ENCODE peak calls at places on chromosomes 12 and 14, in nine cellular contexts. Y is mesothelial cell of epicardium, W is AG09319, U is nephron progenitor cell, H is chondrocyte, G is choroid plexus epithelial cell, X is RWPE1, Q is progenitor cell of endocrine pancreas, J is lower lobe of right lung. O is an unnamed sample.

GRCh38 chr14:23565626-23566025 is 2.0 kb downstream of the AP1G2 start:
- DNase-seq in Y (no peak), W (no peak), H (peak), G (no peak), Q (no peak), X (no peak), J (no peak), U (no peak), O (no peak)

GRCh38 chr14:29077916-29078315 is 311.3 kb downstream of the FOXG1 start:
- DNase-seq in Y (no peak), U (no peak), G (no peak), J (no peak), H (no peak), X (no peak), Q (no peak), W (no peak), O (no peak)

GRCh38 chr14:29919845-29920244 is 7.8 kb downstream of the PRKD1 start:
- DNase-seq in Y (no peak), J (no peak), U (no peak), Q (no peak), H (no peak), G (no peak), X (no peak), W (no peak), O (no peak)

GRCh38 chr14:28308727-28309126 is 457.9 kb upstream of the FOXG1 start:
- DNase-seq in Q (no peak), W (peak), J (no peak), G (peak), Y (no peak), U (no peak), H (no peak), X (peak), O (no peak)

GRCh38 chr12:45745861-45746277 is 16.4 kb downstream of the ARID2 start:
- DNase-seq in Q (no peak), J (no peak), G (peak), Y (no peak), W (no peak), H (no peak), U (no peak), X (no peak), O (no peak)

GRCh38 chr12:74491374-74491773 is 46.3 kb upstream of the ATXN7L3B start:
- DNase-seq in H (no peak), X (no peak), U (no peak), Q (no peak), G (no peak), Y (no peak), J (no peak), W (no peak), O (no peak)

GRCh38 chr12:13595536-13596450 is 385.6 kb downstream of the GRIN2B start:
- DNase-seq in Q (no peak), J (no peak), W (no peak), U (no peak), H (no peak), G (no peak), Y (no peak), X (no peak), O (no peak)

GRCh38 chr14:73792476-73792875 is 59.2 kb upstream of the PTGR2 start:
- DNase-seq in U (peak), H (no peak), X (no peak), G (peak), Y (no peak), Q (no peak), W (no peak), J (no peak), O (no peak)

GRCh38 chr12:88247241-88247643 is 105.1 kb downstream of the TMTC3 start:
- DNase-seq in U (no peak), X (peak), J (no peak), Y (no peak), H (no peak), G (peak), W (peak), Q (no peak), O (no peak)

GRCh38 chr14:103512701-103513611 is 9.7 kb downstream of the CKB start:
- DNase-seq in W (peak), H (peak), G (peak), Y (no peak), J (peak), Q (no peak), X (peak), U (no peak), O (no peak)

GRCh38 chr12:26205946-26206345 is 10.6 kb downstream of the SSPN start:
- DNase-seq in U (no peak), X (no peak), G (no peak), Y (no peak), J (no peak), W (no peak), H (no peak), Q (no peak), O (no peak)

GRCh38 chr12:28023156-28023887 is 50.8 kb upstream of the PTHLH start:
- DNase-seq in U (no peak), G (peak), W (no peak), Y (no peak), H (no peak), X (peak), Q (no peak), J (no peak), O (no peak)

GRCh38 chr14:67557118-67557517 is 24.0 kb downstream of the PLEKHH1 start:
- DNase-seq in W (no peak), J (no peak), X (peak), H (peak), Q (no peak), Y (no peak), U (no peak), G (peak), O (no peak)

GRCh38 chr12:105995986-105996385 is 142.8 kb downstream of the NUAK1 start:
- DNase-seq in Y (no peak), X (no peak), Q (no peak), G (peak), W (peak), H (no peak), J (no peak), U (no peak), O (no peak)

GRCh38 chr12:131505561-131505960 is 205.3 kb upstream of the SFSWAP start:
- DNase-seq in W (no peak), Q (no peak), H (no peak), J (no peak), X (no peak), G (no peak), Y (no peak), U (no peak), O (no peak)

GRCh38 chr14:102295301-102295700 is 9.7 kb downstream of the MOK start:
- DNase-seq in J (no peak), W (no peak), H (no peak), U (no peak), X (no peak), G (peak), Q (no peak), Y (no peak), O (no peak)

GRCh38 chr12:90978117-90978770 is 23.3 kb upstream of the CCER1 start:
- DNase-seq in Y (no peak), G (peak), H (no peak), W (peak), J (no peak), U (no peak), X (peak), Q (no peak), O (no peak)

DNA sequence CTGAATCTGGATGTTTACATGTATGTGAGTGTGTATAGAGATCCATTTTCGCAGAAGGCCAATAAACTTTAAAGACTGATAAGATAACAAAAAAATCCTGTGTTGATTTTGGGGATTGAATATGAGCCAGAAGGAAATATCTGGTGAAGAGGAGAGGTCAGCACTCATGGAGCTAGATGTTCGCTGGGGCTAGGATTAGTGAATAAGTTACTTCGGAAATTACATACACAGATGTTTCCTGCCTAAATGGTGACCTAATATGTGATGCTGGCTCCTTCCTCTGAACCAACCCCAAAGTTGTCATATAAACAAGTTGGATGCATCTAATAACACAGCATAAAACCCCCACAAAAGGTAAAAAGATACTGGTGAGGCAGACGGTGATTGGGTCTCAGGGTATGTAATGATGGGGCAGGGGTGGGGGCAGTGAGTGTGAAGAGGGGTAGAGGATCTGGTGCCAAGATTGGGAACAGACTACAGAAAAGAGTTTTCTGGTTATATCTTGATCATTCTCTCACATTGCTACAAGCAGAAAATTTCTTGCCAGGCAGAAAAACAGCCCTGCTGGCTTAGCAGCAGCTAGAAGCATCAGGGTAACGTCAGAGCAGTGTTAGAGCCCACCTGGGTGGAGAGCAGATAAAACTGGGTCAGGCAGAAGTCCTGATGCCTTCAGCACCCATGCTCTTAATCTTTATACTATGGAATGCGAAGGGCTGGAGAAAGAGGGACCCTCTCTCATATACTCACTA is 140.4 kb upstream of the GZMB start:
- DNase-seq in G (no peak), Y (no peak), W (no peak), H (no peak), X (no peak), U (no peak), J (no peak), Q (no peak), O (no peak)
- TF ChIP-seq CTCF in G (no peak), Y (no peak), W (no peak), H (no peak), X (no peak), U (no peak), J (no peak), Q (no peak), O (no peak)

DNA sequence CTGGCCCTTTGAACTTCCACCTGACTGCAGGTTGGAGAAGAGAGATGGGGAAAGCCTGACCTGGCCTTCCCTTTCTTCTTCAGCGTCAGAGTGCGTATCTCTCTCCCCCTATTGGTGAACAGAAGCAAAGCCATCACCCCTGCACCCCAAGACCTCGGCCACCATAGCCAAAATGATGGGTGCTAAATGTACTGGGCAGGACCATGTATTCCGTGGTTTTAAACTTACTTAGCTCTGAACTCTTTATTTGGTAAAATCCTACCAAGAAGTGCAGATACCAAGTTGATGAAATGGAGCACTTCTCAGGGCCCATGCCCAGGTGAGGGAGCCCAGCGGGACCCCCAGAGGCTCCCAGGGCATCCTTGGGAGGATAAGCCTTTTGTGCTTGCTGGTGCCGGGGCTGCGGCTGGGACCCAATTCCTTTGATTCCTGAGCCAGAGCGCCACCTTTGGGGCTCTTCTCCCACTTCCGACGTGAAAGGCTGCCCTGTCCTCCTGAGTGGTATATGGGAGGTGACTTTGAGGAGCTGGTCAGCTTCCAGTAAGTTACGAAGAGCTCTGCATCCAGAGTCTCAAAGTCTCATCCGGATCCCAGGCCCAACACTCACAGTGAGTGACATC is 9.4 kb downstream of the CCND2 start:
- DNase-seq in Y (no peak), H (no peak), X (no peak), Q (no peak), W (no peak), J (no peak), U (no peak), G (no peak), O (no peak)
- TF ChIP-seq CTCF in Y (no peak), H (no peak), X (no peak), Q (peak), W (no peak), J (no peak), U (no peak), G (no peak), O (no peak)

GRCh38 chr12:130014485-130014807 is 110.6 kb upstream of the TMEM132D start:
- DNase-seq in Q (no peak), G (no peak), J (no peak), Y (no peak), W (no peak), U (peak), H (no peak), X (no peak), O (no peak)

GRCh38 chr12:130016986-130017385 is 113.2 kb upstream of the TMEM132D start:
- DNase-seq in J (no peak), U (no peak), H (no peak), X (no peak), W (no peak), Q (no peak), G (no peak), Y (no peak), O (no peak)

GRCh38 chr12:130017571-130018449 is 114.0 kb upstream of the TMEM132D start:
- DNase-seq in Q (no peak), X (peak), G (no peak), H (no peak), U (no peak), W (no peak), Y (no peak), J (no peak), O (no peak)

GRCh38 chr12:130013771-130014484 is 110.1 kb upstream of the TMEM132D start:
- DNase-seq in G (peak), W (no peak), H (no peak), U (peak), Y (peak), J (no peak), Q (peak), X (peak), O (no peak)

GRCh38 chr12:130016194-130016593 is 112.4 kb upstream of the TMEM132D start:
- DNase-seq in W (no peak), Y (no peak), G (no peak), U (no peak), Q (no peak), H (no peak), X (no peak), J (no peak), O (no peak)
- TF ChIP-seq CTCF in W (no peak), Y (no peak), G (no peak), U (no peak), Q (no peak), H (no peak), X (no peak), J (no peak), O (no peak)

GRCh38 chr12:119020377-119021360 is 39.3 kb downstream of the SRRM4 start:
- DNase-seq in W (no peak), H (no peak), J (peak), G (no peak), Y (no peak), Q (peak), X (no peak), U (peak), O (peak)
- TF ChIP-seq CTCF in W (no peak), H (no peak), J (peak), G (no peak), Y (no peak), Q (peak), X (peak), U (peak), O (peak)

DNA sequence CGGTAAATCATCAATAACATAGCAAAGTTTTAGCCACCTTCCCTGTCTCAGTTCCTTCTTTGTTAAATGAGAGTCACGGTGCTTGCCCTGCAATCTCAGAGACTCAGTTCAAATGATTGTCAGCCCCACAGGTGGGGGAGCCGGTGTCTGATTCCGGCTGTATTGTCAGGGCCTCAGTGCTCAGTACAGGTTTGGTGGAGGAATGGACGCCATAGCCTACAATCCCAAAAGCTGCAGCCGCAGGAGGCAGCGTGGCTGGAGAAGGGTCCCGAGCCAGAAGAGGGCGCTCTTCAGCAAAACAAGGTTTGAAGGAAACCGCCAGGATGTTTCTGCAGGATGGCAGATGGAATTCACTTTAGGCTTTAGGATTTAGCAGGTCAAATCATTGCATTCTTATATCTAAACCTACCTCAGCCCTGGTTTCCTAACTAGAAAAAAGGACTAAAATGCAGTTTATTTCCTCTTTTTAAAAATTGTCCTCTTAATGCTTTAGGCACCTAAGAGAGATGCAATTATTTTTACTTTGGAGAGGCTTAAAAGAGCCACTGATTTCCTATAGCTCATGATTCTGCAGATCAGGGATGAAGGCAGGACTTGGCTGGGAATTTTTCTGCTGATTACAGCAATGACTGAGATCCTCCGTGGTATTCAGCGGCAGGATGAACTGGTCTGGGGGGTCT is 29.2 kb downstream of the FOS start:
- DNase-seq in W (no peak), Q (peak), U (peak), Y (peak), H (no peak), J (peak), G (peak), X (peak), O (peak)
- TF ChIP-seq CTCF in W (peak), Q (peak), U (peak), Y (peak), H (peak), J (peak), G (peak), X (peak), O (peak)

DNA sequence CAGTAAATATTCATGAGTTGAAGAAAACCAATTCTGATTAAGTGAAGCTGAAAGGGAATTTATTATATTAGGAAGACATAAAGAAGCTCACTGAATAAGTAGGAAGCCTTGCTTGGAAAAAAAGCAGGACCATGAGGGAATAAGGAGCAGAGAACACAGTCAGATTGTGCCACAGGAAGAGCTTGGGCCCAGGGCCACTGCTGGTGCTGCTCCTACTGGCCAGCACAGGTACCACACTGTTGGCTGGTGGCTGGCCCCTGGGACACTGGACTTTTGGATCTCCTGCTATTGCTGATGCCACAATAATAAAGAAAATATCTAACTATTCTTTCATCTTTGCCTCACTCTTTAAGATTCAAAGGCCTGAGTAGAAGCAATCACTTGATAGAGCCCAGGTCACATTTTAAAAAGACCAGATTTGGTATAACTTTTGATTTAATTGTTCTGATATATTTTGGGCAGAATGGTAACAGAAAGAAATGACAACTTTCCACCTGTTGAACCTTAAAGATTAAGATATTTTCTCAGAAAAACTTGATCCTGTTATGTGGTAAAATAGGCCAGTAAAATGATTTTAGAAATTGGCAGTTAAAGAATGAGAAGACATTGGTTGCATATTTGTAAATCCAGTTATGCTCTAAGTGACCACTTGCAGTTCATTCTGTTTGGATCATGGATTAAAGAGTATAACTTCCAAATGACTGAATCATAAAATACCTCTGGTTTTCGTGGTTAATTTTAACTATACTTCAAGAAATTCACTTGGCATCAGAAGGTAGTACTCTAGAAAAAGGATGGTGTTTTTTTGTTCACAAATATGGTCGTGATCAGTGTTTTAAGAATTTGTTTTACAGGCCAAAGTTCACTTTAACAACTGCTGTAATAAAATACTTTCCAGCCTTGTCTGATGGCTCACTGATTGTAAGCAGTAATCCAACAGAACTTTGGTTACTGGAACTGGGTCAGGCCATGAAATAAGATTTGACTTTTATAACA is 68.3 kb downstream of the DERA start:
- DNase-seq in U (peak), Y (no peak), H (no peak), J (no peak), W (peak), G (peak), X (peak), Q (no peak), O (peak)
- TF ChIP-seq CTCF in U (peak), Y (peak), H (peak), J (peak), W (peak), G (peak), X (no peak), Q (peak), O (peak)

GRCh38 chr12:6426882-6427671 is 17.7 kb upstream of the CD27 start:
- DNase-seq in U (no peak), H (peak), G (no peak), Y (no peak), X (no peak), J (no peak), W (no peak), Q (no peak), O (no peak)
- TF ChIP-seq CTCF in U (no peak), H (no peak), G (no peak), Y (no peak), X (no peak), J (no peak), W (no peak), Q (no peak), O (no peak)

GRCh38 chr12:102883204-102883799 is 33.7 kb downstream of the PAH start:
- DNase-seq in W (no peak), J (peak), H (no peak), Q (peak), X (peak), U (peak), Y (peak), G (peak), O (peak)
- TF ChIP-seq CTCF in W (peak), J (peak), H (peak), Q (peak), X (peak), U (peak), Y (peak), G (peak), O (peak)

GRCh38 chr14:39426605-39427004 is 5.6 kb downstream of the FBXO33 start:
- DNase-seq in X (peak), Y (no peak), W (peak), U (no peak), J (no peak), Q (no peak), H (no peak), G (peak), O (no peak)
- TF ChIP-seq CTCF in X (peak), Y (no peak), W (peak), U (no peak), J (peak), Q (no peak), H (peak), G (peak), O (no peak)

O was measured in endothelial cell.